ENCODE peak calls at places on chromosomes 6 and 20, in four cellular contexts. One of them, this sample, is unnamed.
A peak's percentile ranks its signal among the peaks of the same experiment; 100 is the strongest.

GRCh38 chr20:58482416-58482815 is 32.8 kb downstream of the APCDD1L start:
- DNase-seq in A549: no peak
- DNase-seq in H1: no peak
- DNase-seq in K562: peak; percentile 36
- DNase-seq in this sample: no peak

GRCh38 chr20:44745560-44746366 is at the start of gene KCNK15:
- DNase-seq in K562: peak; percentile 74
- DNase-seq in A549: no peak
- DNase-seq in H1: no peak
- DNase-seq in this sample: no peak

GRCh38 chr6:157410088-157410487 is 29.1 kb downstream of the ZDHHC14 start:
- DNase-seq in K562: no peak
- DNase-seq in A549: no peak
- DNase-seq in H1: no peak
- DNase-seq in this sample: no peak

GRCh38 chr20:40703981-40704530 is 15.0 kb upstream of the MAFB start:
- DNase-seq in K562: no peak
- DNase-seq in A549: no peak
- DNase-seq in H1: no peak
- DNase-seq in this sample: no peak

GRCh38 chr6:5764401-5764955 is 242.2 kb downstream of the NRN1 start:
- DNase-seq in H1: no peak
- DNase-seq in K562: no peak
- DNase-seq in A549: no peak
- DNase-seq in this sample: no peak

GRCh38 chr6:137799950-137800568 is 67.0 kb upstream of the TNFAIP3 start:
- DNase-seq in K562: peak; percentile 51
- DNase-seq in H1: no peak
- DNase-seq in A549: peak; percentile 54
- DNase-seq in this sample: peak; percentile 59

GRCh38 chr6:79269877-79270276 is 35.4 kb upstream of the HMGN3 start:
- DNase-seq in K562: no peak
- DNase-seq in A549: peak; percentile 10
- DNase-seq in H1: no peak
- DNase-seq in this sample: no peak

GRCh38 chr6:83068628-83069027 is 1.2 kb downstream of the DOP1A start:
- DNase-seq in H1: no peak
- DNase-seq in A549: no peak
- DNase-seq in K562: no peak
- DNase-seq in this sample: no peak

GRCh38 chr6:137237413-137238170 is 18.4 kb upstream of the IFNGR1 start:
- DNase-seq in K562: no peak
- DNase-seq in A549: peak; percentile 87
- DNase-seq in H1: no peak
- DNase-seq in this sample: peak; percentile 39

GRCh38 chr20:63421913-63422312 is 50.5 kb downstream of the KCNQ2 start:
- DNase-seq in K562: no peak
- DNase-seq in H1: no peak
- DNase-seq in A549: no peak
- DNase-seq in this sample: no peak

GRCh38 chr6:125182237-125183018 is 28.9 kb downstream of the TPD52L1 start:
- DNase-seq in K562: no peak
- DNase-seq in H1: no peak
- DNase-seq in A549: no peak
- DNase-seq in this sample: no peak

GRCh38 chr6:128605961-128606360 is 85.6 kb upstream of the PTPRK start:
- DNase-seq in A549: no peak
- DNase-seq in K562: no peak
- DNase-seq in H1: no peak
- DNase-seq in this sample: no peak

GRCh38 chr6:111484655-111484974 is 1.6 kb upstream of the REV3L start:
- DNase-seq in H1: no peak
- DNase-seq in A549: no peak
- DNase-seq in K562: no peak
- DNase-seq in this sample: peak; percentile 29

GRCh38 chr6:149752600-149752999 is 3.1 kb downstream of the PCMT1 start:
- DNase-seq in H1: no peak
- DNase-seq in K562: no peak
- DNase-seq in A549: no peak
- DNase-seq in this sample: no peak

GRCh38 chr6:149749594-149750135 is at the start of gene PCMT1:
- DNase-seq in A549: peak; percentile 89
- DNase-seq in H1: peak; percentile 73
- DNase-seq in K562: peak; percentile 96
- DNase-seq in this sample: peak; percentile 86

GRCh38 chr6:149746147-149746946 is at the start of gene NUP43:
- DNase-seq in K562: peak; percentile 90
- DNase-seq in A549: peak; percentile 94
- DNase-seq in H1: peak; percentile 86
- DNase-seq in this sample: peak; percentile 95

GRCh38 chr6:149751239-149751638 is 1.7 kb downstream of the PCMT1 start:
- DNase-seq in H1: no peak
- DNase-seq in A549: no peak
- DNase-seq in K562: no peak
- DNase-seq in this sample: no peak

DNA sequence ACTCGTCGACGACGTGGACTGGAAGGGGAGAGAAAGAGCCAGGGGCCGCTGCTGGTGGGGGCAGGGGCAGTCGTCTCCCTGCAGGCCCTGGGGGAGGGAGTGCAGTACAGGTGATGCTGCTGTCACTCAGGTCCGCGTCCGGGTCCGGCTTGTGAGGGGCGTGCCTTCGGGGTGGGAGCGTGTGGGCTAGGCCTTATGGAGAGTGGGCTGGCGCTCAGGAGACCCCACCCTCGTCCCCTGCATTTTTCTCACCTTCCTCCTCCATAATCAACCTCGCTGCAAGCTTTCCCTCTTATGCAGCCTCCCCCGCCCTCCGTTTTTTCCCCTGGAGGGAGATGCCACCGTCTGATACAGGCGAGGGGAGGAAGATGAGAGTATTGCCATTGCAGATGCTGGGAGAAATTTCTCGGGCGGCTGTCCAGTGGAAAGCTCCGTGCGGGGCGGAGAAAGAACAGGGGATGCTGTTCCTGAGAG is 632 bp downstream of the PCMT1 start:
- DNase-seq in A549: peak; percentile 70
- DNase-seq in K562: peak; percentile 80
- DNase-seq in H1: peak; percentile 60
- DNase-seq in this sample: peak; percentile 80
- TF ChIP-seq RNF2 in A549: no peak
- TF ChIP-seq RNF2 in K562: no peak
- TF ChIP-seq RNF2 in H1: no peak
- TF ChIP-seq RNF2 in this sample: no peak

GRCh38 chr6:37919417-37920157 is 100.1 kb downstream of the ZFAND3 start:
- DNase-seq in H1: no peak
- DNase-seq in A549: no peak
- DNase-seq in K562: no peak
- DNase-seq in this sample: no peak
- TF ChIP-seq RNF2 in H1: no peak
- TF ChIP-seq RNF2 in A549: no peak
- TF ChIP-seq RNF2 in K562: no peak
- TF ChIP-seq RNF2 in this sample: no peak

DNA sequence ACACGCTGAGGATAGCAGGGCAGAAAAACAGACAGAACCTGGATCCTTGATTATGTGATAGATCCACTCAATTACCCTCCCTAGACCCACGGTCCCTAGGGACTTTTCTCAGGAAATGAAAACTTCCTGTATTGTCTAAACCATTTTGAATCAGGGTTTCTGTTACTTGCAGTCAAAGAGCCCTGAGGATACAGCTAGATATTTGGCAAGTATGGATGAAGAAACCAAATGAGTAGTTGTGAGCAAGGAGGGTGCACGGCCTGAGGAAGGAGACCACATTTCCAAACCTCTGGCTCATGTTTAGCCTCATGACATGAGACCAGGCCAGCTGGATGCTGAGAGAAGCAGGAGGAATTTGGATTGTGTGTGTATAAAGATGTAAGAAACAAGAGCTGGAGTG is 91.6 kb downstream of the MRPL14 start:
- DNase-seq in A549: no peak
- DNase-seq in H1: no peak
- DNase-seq in K562: no peak
- DNase-seq in this sample: no peak
- TF ChIP-seq RNF2 in A549: no peak
- TF ChIP-seq RNF2 in H1: no peak
- TF ChIP-seq RNF2 in K562: no peak
- TF ChIP-seq RNF2 in this sample: no peak

GRCh38 chr6:75213732-75214131 is 7.9 kb upstream of the COL12A1 start:
- DNase-seq in H1: no peak
- DNase-seq in A549: no peak
- DNase-seq in K562: no peak
- DNase-seq in this sample: no peak

GRCh38 chr6:75220365-75220764 is 14.5 kb upstream of the COL12A1 start:
- DNase-seq in K562: no peak
- DNase-seq in H1: no peak
- DNase-seq in A549: no peak
- DNase-seq in this sample: no peak

GRCh38 chr6:75215291-75215690 is 9.4 kb upstream of the COL12A1 start:
- DNase-seq in K562: no peak
- DNase-seq in H1: no peak
- DNase-seq in A549: no peak
- DNase-seq in this sample: no peak

GRCh38 chr6:75219213-75219612 is 13.4 kb upstream of the COL12A1 start:
- DNase-seq in A549: no peak
- DNase-seq in K562: no peak
- DNase-seq in H1: no peak
- DNase-seq in this sample: no peak

GRCh38 chr6:75217203-75217602 is 11.3 kb upstream of the COL12A1 start:
- DNase-seq in K562: no peak
- DNase-seq in A549: peak; percentile 20
- DNase-seq in H1: no peak
- DNase-seq in this sample: no peak
- TF ChIP-seq RNF2 in K562: no peak
- TF ChIP-seq RNF2 in A549: no peak
- TF ChIP-seq RNF2 in H1: no peak
- TF ChIP-seq RNF2 in this sample: no peak

DNA sequence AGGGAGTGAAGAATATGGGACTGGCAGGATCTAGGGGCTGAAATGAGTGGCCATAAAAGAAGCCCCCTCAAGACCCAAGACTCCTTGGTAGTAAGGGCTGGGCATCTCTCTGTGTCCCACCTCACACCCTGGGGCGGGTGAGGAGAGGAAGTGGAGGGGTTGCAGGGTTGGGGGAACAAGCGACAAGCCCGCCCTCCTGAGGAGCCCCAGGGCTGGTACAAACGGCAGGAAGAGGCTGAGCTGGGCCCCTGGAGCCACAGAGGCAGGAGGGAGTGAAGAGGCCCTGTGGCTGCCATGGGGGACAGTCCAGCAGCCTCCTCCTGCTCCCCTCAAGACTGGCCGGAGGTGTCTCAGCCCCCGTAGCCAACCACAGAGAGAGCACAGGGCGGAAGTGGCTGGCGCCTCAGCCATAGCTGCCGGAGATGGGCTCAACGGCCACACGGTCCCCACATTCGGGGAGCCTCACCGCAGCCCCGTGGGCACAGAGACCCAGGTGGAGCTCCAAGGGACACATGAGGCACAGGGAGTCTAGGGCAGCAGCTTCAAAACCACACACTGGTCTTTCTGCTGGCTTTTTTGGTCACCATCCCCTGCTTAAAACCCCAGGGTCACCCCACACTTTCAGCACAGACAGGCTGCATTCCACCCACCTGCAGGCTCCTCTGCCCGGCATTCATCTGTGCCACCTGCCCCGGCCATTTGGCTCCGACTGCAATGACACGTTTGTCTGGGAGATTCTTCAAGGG is 586 bp downstream of the C20orf203 start:
- DNase-seq in A549: no peak
- DNase-seq in K562: no peak
- DNase-seq in H1: no peak
- DNase-seq in this sample: no peak
- TF ChIP-seq RNF2 in A549: no peak
- TF ChIP-seq RNF2 in K562: no peak
- TF ChIP-seq RNF2 in H1: no peak
- TF ChIP-seq RNF2 in this sample: no peak

DNA sequence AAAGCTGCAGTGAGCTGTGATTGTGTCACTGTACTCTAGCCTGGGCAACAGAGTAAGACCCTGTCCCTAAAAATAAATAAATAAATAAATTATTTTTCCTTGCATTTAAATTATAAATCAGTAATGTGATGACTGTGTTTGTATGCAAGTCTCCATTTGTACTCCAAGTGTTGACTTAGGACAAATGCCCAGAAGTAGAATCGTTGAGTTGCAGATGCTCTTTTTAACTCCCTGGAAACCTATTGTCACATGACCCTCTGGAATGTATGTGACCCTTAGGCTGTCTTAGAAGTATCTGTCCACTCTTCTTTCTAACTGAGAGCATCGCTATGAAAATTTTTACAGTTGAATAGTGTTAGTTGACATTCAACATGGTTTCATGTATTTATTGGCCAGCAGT is 18.8 kb downstream of the OR2A4 start:
- DNase-seq in K562: no peak
- DNase-seq in H1: no peak
- DNase-seq in A549: peak; percentile 0
- DNase-seq in this sample: no peak
- TF ChIP-seq RNF2 in K562: no peak
- TF ChIP-seq RNF2 in H1: no peak
- TF ChIP-seq RNF2 in A549: no peak
- TF ChIP-seq RNF2 in this sample: no peak

GRCh38 chr6:148144917-148145521 is 197.6 kb upstream of the SASH1 start:
- DNase-seq in H1: peak; percentile 31
- DNase-seq in K562: peak; percentile 71
- DNase-seq in A549: peak; percentile 71
- DNase-seq in this sample: peak; percentile 64
- TF ChIP-seq RNF2 in H1: no peak
- TF ChIP-seq RNF2 in K562: no peak
- TF ChIP-seq RNF2 in A549: no peak
- TF ChIP-seq RNF2 in this sample: no peak

GRCh38 chr20:36791862-36792261 is 18.3 kb upstream of the DSN1 start:
- DNase-seq in K562: no peak
- DNase-seq in H1: no peak
- DNase-seq in A549: no peak
- DNase-seq in this sample: no peak

GRCh38 chr20:36793294-36794115 is 19.9 kb upstream of the DSN1 start:
- DNase-seq in H1: no peak
- DNase-seq in K562: no peak
- DNase-seq in A549: no peak
- DNase-seq in this sample: no peak

GRCh38 chr20:36795691-36796090 is 22.1 kb upstream of the DSN1 start:
- DNase-seq in H1: no peak
- DNase-seq in K562: no peak
- DNase-seq in A549: no peak
- DNase-seq in this sample: no peak

GRCh38 chr20:36794116-36794474 is 20.5 kb upstream of the DSN1 start:
- DNase-seq in K562: no peak
- DNase-seq in H1: no peak
- DNase-seq in A549: no peak
- DNase-seq in this sample: no peak

DNA sequence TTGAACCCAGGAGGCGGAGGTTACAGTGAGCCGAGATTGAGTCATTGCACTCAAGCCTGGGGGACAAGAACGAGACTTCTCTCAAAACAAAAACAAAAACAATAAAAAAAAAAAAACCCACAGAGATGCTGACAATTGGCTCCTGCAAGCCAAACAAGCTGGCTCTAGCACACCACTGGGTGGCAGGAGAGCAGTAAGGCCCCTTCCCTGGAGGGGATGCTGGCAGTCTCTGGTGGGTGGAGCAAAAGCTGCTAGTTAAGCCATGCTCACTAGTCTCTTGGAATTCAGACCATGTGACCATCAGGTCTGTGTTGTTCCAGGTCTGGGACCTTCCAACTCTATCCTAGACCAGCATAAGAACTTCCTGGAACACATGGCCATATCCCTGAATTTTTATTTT is 18.9 kb upstream of the DSN1 start:
- DNase-seq in K562: no peak
- DNase-seq in A549: peak; percentile 77
- DNase-seq in H1: peak; percentile 56
- DNase-seq in this sample: peak; percentile 80
- TF ChIP-seq RNF2 in K562: no peak
- TF ChIP-seq RNF2 in A549: no peak
- TF ChIP-seq RNF2 in H1: no peak
- TF ChIP-seq RNF2 in this sample: no peak

This sample was measured in HepG2.